ENCODE peak calls at places on chromosomes 7 and 10, in ten cellular contexts. O is GM23338, Z is sigmoid colon, V is upper lobe of right lung, E is tibial artery, P is lung, R is Panc1, C is cardiac muscle cell, S is ovary, W is body of pancreas. Q is an unnamed sample. For H3K4me1, the result is how much of the 10 kb centered on the place peaks cover.

GRCh38 chr7:150568714-150569113 is 1.5 kb downstream of the GIMAP4 start:
- DNase-seq in W (no peak), R (no peak), S (no peak), O (no peak), C (no peak), Z (no peak), P (no peak), V (no peak), E (no peak), Q (no peak)

GRCh38 chr10:75406158-75407065 is 4.8 kb upstream of the ZNF503 start:
- DNase-seq in W (no peak), C (peak), S (peak), P (no peak), Z (no peak), O (peak), R (no peak), E (no peak), V (peak), Q (no peak)

GRCh38 chr10:29795856-29796255 is 161.1 kb upstream of the SVIL start:
- DNase-seq in Z (no peak), R (no peak), P (no peak), C (no peak), E (no peak), O (no peak), V (no peak), S (no peak), W (no peak), Q (no peak)

GRCh38 chr7:134482858-134483257 is 24.0 kb upstream of the AKR1B1 start:
- DNase-seq in P (no peak), O (no peak), W (no peak), V (no peak), S (no peak), E (no peak), Z (no peak), C (no peak), R (no peak), Q (no peak)

GRCh38 chr10:450463-450862 is 239.0 kb downstream of the DIP2C start:
- DNase-seq in V (no peak), R (no peak), O (no peak), P (no peak), E (no peak), W (no peak), C (no peak), S (peak), Z (no peak), Q (no peak)

GRCh38 chr10:19659920-19660655 is 156.1 kb upstream of the PLXDC2 start:
- DNase-seq in V (no peak), C (no peak), S (no peak), P (no peak), Z (no peak), E (no peak), O (no peak), R (no peak), W (no peak), Q (no peak)

GRCh38 chr7:152850420-152850819 is 90.9 kb downstream of the ACTR3B start:
- DNase-seq in P (no peak), C (no peak), O (no peak), S (no peak), W (no peak), E (no peak), Z (no peak), V (no peak), R (no peak), Q (no peak)

GRCh38 chr10:49508249-49508648 is 30.7 kb downstream of the ERCC6 start:
- DNase-seq in P (no peak), R (no peak), W (no peak), E (no peak), S (no peak), C (no peak), O (no peak), Z (no peak), V (no peak), Q (no peak)

GRCh38 chr7:137469191-137469811 is 125.8 kb upstream of the PTN start:
- DNase-seq in R (no peak), V (no peak), S (no peak), W (no peak), P (no peak), C (no peak), O (no peak), Z (no peak), E (no peak), Q (no peak)

GRCh38 chr7:86600506-86601290 is 43.0 kb upstream of the GRM3 start:
- DNase-seq in E (no peak), R (no peak), S (no peak), P (no peak), O (peak), V (peak), Z (no peak), W (no peak), C (peak), Q (no peak)

GRCh38 chr7:148436135-148436534 is 154.4 kb upstream of the C7orf33 start:
- DNase-seq in Z (no peak), W (no peak), V (no peak), R (no peak), S (no peak), C (no peak), O (no peak), E (no peak), P (no peak), Q (no peak)

GRCh38 chr10:24873281-24873683 is 79.1 kb downstream of the PRTFDC1 start:
- DNase-seq in P (no peak), S (peak), Z (no peak), O (no peak), E (no peak), R (no peak), W (no peak), C (no peak), V (no peak), Q (no peak)

GRCh38 chr7:95794917-95795515 is 22.7 kb downstream of the DYNC1I1 start:
- DNase-seq in W (no peak), R (no peak), S (no peak), P (no peak), Z (no peak), E (no peak), V (no peak), C (no peak), O (peak), Q (no peak)

GRCh38 chr7:158355456-158356065 is 232.1 kb downstream of the PTPRN2 start:
- DNase-seq in W (no peak), E (peak), V (no peak), O (peak), P (no peak), R (peak), C (no peak), Z (peak), S (no peak), Q (no peak)

GRCh38 chr10:122279725-122280141 is 8.6 kb downstream of the BTBD16 start:
- DNase-seq in V (no peak), O (peak), R (no peak), E (no peak), Z (peak), W (peak), P (no peak), C (peak), S (no peak), Q (no peak)

GRCh38 chr7:144398911-144399310 is 4.6 kb downstream of the NOBOX start:
- DNase-seq in E (no peak), W (no peak), Z (no peak), O (no peak), V (no peak), R (no peak), S (no peak), C (no peak), P (no peak), Q (no peak)

GRCh38 chr10:43772191-43772590 is 123.5 kb upstream of the ZNF32 start:
- DNase-seq in E (no peak), P (no peak), Z (no peak), R (no peak), C (no peak), W (no peak), V (no peak), S (no peak), O (no peak), Q (no peak)

GRCh38 chr7:22782616-22783232 is 39.9 kb downstream of the TOMM7 start:
- DNase-seq in E (peak), W (peak), C (peak), O (peak), R (peak), S (no peak), P (peak), V (peak), Z (peak), Q (peak)

GRCh38 chr7:157605638-157606037 is 268.8 kb downstream of the DNAJB6 start:
- DNase-seq in V (no peak), W (no peak), P (no peak), R (no peak), C (no peak), S (no peak), Z (peak), O (no peak), E (no peak), Q (no peak)

GRCh38 chr7:20441886-20442505 is 111.3 kb downstream of the ITGB8 start:
- DNase-seq in P (no peak), Z (no peak), S (no peak), W (no peak), R (no peak), E (no peak), O (no peak), V (no peak), C (no peak), Q (no peak)

GRCh38 chr10:69800109-69800508 is 1.6 kb upstream of the COL13A1 start:
- DNase-seq in O (peak), S (peak), Z (no peak), E (peak), V (no peak), C (peak), W (peak), P (peak), R (no peak), Q (no peak)

GRCh38 chr10:46323176-46323575 is 36.4 kb downstream of the ANTXRL start:
- DNase-seq in C (no peak), S (no peak), O (no peak), W (no peak), P (no peak), E (no peak), Z (no peak), R (no peak), V (no peak), Q (no peak)

GRCh38 chr10:29141761-29142160 is 147.1 kb upstream of the LYZL1 start:
- DNase-seq in Z (no peak), O (peak), S (no peak), E (no peak), W (peak), R (no peak), P (no peak), V (no peak), C (no peak), Q (no peak)

GRCh38 chr10:78696791-78697420 is 371.9 kb upstream of the ZMIZ1 start:
- DNase-seq in C (no peak), S (no peak), R (no peak), O (no peak), V (no peak), P (no peak), E (no peak), Z (no peak), W (peak), Q (no peak)

GRCh38 chr10:84204122-84204521 is 9.8 kb downstream of the CDHR1 start:
- DNase-seq in P (no peak), S (no peak), W (no peak), Z (no peak), R (no peak), O (peak), C (no peak), E (peak), V (no peak), Q (no peak)

GRCh38 chr7:47518827-47519226 is 63.1 kb downstream of the TNS3 start:
- DNase-seq in C (no peak), V (no peak), W (no peak), O (no peak), S (no peak), Z (no peak), R (no peak), E (peak), P (no peak), Q (no peak)

GRCh38 chr10:127919418-127920191 is 12.7 kb downstream of the PTPRE start:
- DNase-seq in C (no peak), O (peak), S (no peak), R (no peak), E (no peak), P (no peak), V (no peak), Z (peak), W (no peak), Q (no peak)

GRCh38 chr10:71845410-71846406 is 5.3 kb downstream of the PSAP start:
- DNase-seq in W (peak), E (no peak), Z (no peak), S (no peak), O (no peak), R (no peak), V (peak), P (no peak), C (no peak), Q (no peak)

GRCh38 chr10:114026189-114027040 is 17.3 kb upstream of the ADRB1 start:
- DNase-seq in Z (no peak), C (no peak), O (no peak), P (no peak), R (peak), V (no peak), W (no peak), E (no peak), S (no peak), Q (no peak)

GRCh38 chr10:63798599-63799498 is 277.6 kb downstream of the REEP3 start:
- DNase-seq in Z (peak), S (peak), V (no peak), O (peak), R (peak), P (peak), W (peak), E (peak), C (no peak), Q (peak)

GRCh38 chr7:95859434-95859833 is 87.1 kb downstream of the DYNC1I1 start:
- DNase-seq in E (no peak), O (peak), Z (no peak), S (no peak), V (no peak), W (no peak), C (peak), R (no peak), P (no peak), Q (no peak)

GRCh38 chr10:72310636-72311035 is 36.9 kb downstream of the DDIT4 start:
- DNase-seq in Z (no peak), O (no peak), R (no peak), S (no peak), E (no peak), C (no peak), P (no peak), V (no peak), W (no peak), Q (no peak)

DNA sequence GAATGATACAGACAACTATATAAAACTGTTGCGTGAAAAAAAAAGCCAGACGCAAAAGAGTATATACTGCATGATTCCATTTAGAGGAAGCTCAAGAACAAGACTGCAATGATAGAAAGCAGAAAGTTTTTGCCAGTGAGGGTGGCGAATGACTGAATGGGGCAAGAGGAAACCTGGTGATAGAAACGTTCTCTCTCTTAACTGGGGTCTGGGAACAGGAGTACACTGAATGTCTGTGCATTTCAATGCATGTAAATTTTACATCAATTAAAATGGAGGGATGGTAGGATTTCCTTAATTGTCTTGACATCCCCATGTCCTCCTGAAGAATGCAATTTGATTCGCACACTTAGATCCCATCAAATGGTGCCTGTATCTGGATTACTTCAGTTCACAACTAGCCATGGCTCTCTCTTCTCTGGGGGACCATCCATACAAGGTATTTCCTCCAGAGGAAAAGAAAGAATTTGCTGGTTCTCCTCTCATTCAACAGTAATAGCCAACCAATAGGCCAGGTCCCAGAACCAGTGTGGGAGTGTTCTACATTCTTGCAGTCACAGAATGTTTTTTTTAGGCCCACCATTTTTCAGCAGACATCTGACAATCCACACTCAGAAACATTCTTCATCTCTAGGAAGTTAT is 221.0 kb upstream of the KLF14 start:
- DNase-seq in C (no peak), W (no peak), O (no peak), S (no peak), R (no peak), V (no peak), E (no peak), Z (no peak), P (no peak), Q (no peak)
- H3K4me1 ChIP-seq in C (under half), W (under half), O (under half), S (under half), R (half or more), V (under half), E (under half), Z (half or more), P (under half), Q (half or more)

GRCh38 chr7:45061807-45062206 is 27.0 kb downstream of the NACAD start:
- DNase-seq in C (no peak), Z (no peak), V (no peak), S (no peak), P (no peak), R (no peak), E (peak), W (no peak), O (no peak), Q (no peak)
- TF ChIP-seq CTCF in C (no peak), Z (no peak), V (no peak), S (no peak), P (no peak), R (no peak), E (no peak), W (no peak), O (no peak), Q (no peak)

GRCh38 chr10:110007171-110007700 is 548 bp upstream of the ADD3 start:
- DNase-seq in C (no peak), S (no peak), R (no peak), E (no peak), P (peak), O (no peak), W (no peak), Z (no peak), V (no peak), Q (no peak)

GRCh38 chr10:110011679-110012078 is 3.9 kb downstream of the ADD3 start:
- DNase-seq in V (no peak), O (no peak), R (no peak), S (no peak), Z (no peak), E (no peak), W (no peak), P (no peak), C (no peak), Q (no peak)

GRCh38 chr10:110008518-110009339 is 945 bp downstream of the ADD3 start:
- DNase-seq in V (peak), W (peak), S (peak), C (peak), E (no peak), R (no peak), O (peak), Z (no peak), P (peak), Q (no peak)

GRCh38 chr10:110007701-110008517 is at the start of gene ADD3:
- DNase-seq in E (peak), V (peak), Z (peak), S (peak), P (peak), C (peak), R (no peak), O (peak), W (peak), Q (peak)

DNA sequence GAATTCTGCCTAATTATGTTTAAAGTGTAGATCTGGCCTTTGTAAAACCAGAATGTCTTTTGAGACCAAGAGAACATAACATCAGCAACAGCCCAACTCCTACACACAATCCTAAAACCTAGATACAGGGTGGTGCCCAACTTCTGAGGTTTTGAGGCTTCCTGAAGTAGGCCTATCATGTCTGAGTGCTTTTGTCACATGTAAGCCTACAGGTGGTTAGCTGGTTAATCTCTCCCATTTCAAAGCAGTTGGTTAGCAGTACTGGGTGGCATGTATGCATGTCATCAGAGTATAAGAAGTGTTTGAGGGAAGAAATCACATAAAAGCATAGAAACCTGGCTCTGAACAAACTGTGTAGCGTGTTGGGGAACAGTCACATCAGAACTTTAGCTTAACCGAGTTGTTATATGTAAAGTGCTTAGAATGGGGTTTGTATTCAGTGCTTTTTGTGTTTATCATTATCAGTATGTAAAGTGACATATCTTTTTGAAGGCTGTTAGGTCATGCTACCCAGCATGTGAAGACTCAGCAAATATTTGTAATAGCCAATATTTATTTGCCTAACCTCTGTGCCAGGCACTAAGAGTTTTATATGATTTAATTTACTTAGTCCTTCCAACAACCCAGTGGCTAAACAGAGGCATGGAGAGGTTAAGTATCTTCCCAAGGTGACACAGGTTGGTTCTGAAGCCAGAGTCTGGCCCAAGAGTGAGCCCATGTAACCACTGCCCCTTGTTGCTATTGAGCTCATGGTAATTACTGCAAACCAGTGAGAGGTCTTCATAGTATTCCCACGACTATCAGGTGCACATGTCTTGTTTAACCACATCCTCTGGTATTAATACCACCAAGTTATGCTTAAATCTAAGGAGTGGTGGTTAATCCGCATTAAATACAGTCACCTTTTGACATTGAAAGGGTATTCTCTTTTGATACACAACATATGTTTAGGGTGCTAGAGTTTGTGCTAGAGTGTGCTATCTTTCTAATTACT is 2.6 kb downstream of the ADD3 start:
- DNase-seq in V (no peak), E (no peak), P (no peak), R (no peak), W (no peak), S (no peak), O (no peak), C (no peak), Z (no peak), Q (no peak)
- H3K4me3 ChIP-seq in V (peak), E (peak), P (no peak), R (no peak), W (no peak), S (no peak), O (peak), C (peak), Z (peak), Q (peak)

DNA sequence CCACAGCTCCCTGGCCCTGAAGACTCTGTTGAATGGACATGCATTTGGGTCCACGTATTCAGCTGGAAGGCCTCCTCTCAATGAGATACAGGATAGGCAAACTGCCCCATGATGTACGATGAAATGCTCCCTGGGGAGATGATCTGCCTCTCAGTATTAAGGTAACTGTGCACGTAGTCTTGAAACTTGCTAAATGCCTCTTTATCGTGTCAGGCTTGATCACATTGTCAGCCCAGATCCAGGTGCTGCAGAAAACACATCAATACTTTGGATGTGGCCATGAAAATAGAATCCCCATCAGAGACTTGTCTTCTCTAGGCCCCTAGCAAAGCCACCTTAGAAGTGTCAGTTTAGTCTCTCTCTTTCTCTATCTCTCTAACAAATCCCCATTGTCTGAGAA is 383.9 kb downstream of the KCNMA1 start:
- DNase-seq in O (no peak), W (no peak), V (no peak), E (no peak), S (no peak), P (no peak), R (no peak), Z (no peak), C (no peak), Q (no peak)
- H3K4me1 ChIP-seq in O (under half), W (under half), V (under half), E (under half), S (under half), P (under half), R (under half), Z (under half), C (under half), Q (under half)

GRCh38 chr10:6516877-6517276 is 63.2 kb downstream of the PRKCQ start:
- DNase-seq in E (no peak), R (no peak), W (no peak), O (no peak), V (no peak), C (no peak), S (no peak), P (no peak), Z (no peak), Q (no peak)
- TF ChIP-seq CTCF in E (no peak), R (no peak), W (no peak), O (no peak), V (no peak), C (no peak), S (no peak), P (no peak), Z (no peak), Q (no peak)

Q was measured in thoracic aorta.